ENCODE peak calls at places on chromosomes 1 and 21, in seven cellular contexts. One of them, this sample, is unnamed. For H3K36me3, the result is how much of the 10 kb centered on the place peaks cover.

GRCh38 chr1:109370712-109371270 is 26.9 kb downstream of the SORT1 start:
- DNase-seq in CD8-positive, alpha-beta T cell: no peak
- DNase-seq in endodermal cell: no peak
- DNase-seq in testis: no peak
- DNase-seq in lower lobe of right lung: no peak
- DNase-seq in suprapubic skin: no peak
- DNase-seq in brain microvascular endothelial cell: peak
- DNase-seq in this sample: no peak

GRCh38 chr1:165942062-165942461 is 114.6 kb downstream of the UCK2 start:
- DNase-seq in lower lobe of right lung: no peak
- DNase-seq in suprapubic skin: no peak
- DNase-seq in testis: no peak
- DNase-seq in CD8-positive, alpha-beta T cell: no peak
- DNase-seq in brain microvascular endothelial cell: no peak
- DNase-seq in endodermal cell: no peak
- DNase-seq in this sample: no peak

GRCh38 chr1:200095057-200095577 is 67.6 kb downstream of the NR5A2 start:
- DNase-seq in brain microvascular endothelial cell: no peak
- DNase-seq in lower lobe of right lung: no peak
- DNase-seq in endodermal cell: no peak
- DNase-seq in suprapubic skin: no peak
- DNase-seq in CD8-positive, alpha-beta T cell: no peak
- DNase-seq in testis: no peak
- DNase-seq in this sample: no peak

GRCh38 chr21:33801424-33802405 is 113.9 kb downstream of the ATP5PO start:
- DNase-seq in testis: no peak
- DNase-seq in brain microvascular endothelial cell: peak
- DNase-seq in CD8-positive, alpha-beta T cell: no peak
- DNase-seq in lower lobe of right lung: no peak
- DNase-seq in suprapubic skin: no peak
- DNase-seq in endodermal cell: peak
- DNase-seq in this sample: no peak

GRCh38 chr1:109161836-109162606 is 48.1 kb downstream of the ELAPOR1 start:
- DNase-seq in testis: peak
- DNase-seq in suprapubic skin: no peak
- DNase-seq in endodermal cell: no peak
- DNase-seq in CD8-positive, alpha-beta T cell: peak
- DNase-seq in brain microvascular endothelial cell: peak
- DNase-seq in lower lobe of right lung: peak
- DNase-seq in this sample: peak

GRCh38 chr1:78081980-78082860 is 36.5 kb downstream of the GIPC2 start:
- DNase-seq in endodermal cell: no peak
- DNase-seq in suprapubic skin: no peak
- DNase-seq in CD8-positive, alpha-beta T cell: no peak
- DNase-seq in testis: no peak
- DNase-seq in lower lobe of right lung: no peak
- DNase-seq in brain microvascular endothelial cell: no peak
- DNase-seq in this sample: no peak

GRCh38 chr1:18913065-18913502 is 10.7 kb upstream of the ALDH4A1 start:
- DNase-seq in endodermal cell: peak
- DNase-seq in brain microvascular endothelial cell: peak
- DNase-seq in suprapubic skin: peak
- DNase-seq in testis: peak
- DNase-seq in lower lobe of right lung: peak
- DNase-seq in CD8-positive, alpha-beta T cell: peak
- DNase-seq in this sample: peak

GRCh38 chr1:85224734-85225623 is 24.2 kb upstream of the SYDE2 start:
- DNase-seq in lower lobe of right lung: peak
- DNase-seq in CD8-positive, alpha-beta T cell: no peak
- DNase-seq in suprapubic skin: no peak
- DNase-seq in testis: no peak
- DNase-seq in brain microvascular endothelial cell: no peak
- DNase-seq in endodermal cell: peak
- DNase-seq in this sample: no peak

GRCh38 chr1:79259390-79260336 is 253.1 kb upstream of the ADGRL4 start:
- DNase-seq in lower lobe of right lung: no peak
- DNase-seq in CD8-positive, alpha-beta T cell: no peak
- DNase-seq in testis: no peak
- DNase-seq in brain microvascular endothelial cell: no peak
- DNase-seq in endodermal cell: no peak
- DNase-seq in suprapubic skin: no peak
- DNase-seq in this sample: no peak

GRCh38 chr1:2528966-2529750 is 905 bp downstream of the HES5 start:
- DNase-seq in suprapubic skin: no peak
- DNase-seq in brain microvascular endothelial cell: no peak
- DNase-seq in endodermal cell: peak
- DNase-seq in CD8-positive, alpha-beta T cell: peak
- DNase-seq in lower lobe of right lung: no peak
- DNase-seq in testis: peak
- DNase-seq in this sample: no peak

GRCh38 chr1:3652538-3653285 is 396 bp downstream of the TP73 start:
- DNase-seq in lower lobe of right lung: no peak
- DNase-seq in endodermal cell: peak
- DNase-seq in CD8-positive, alpha-beta T cell: no peak
- DNase-seq in testis: no peak
- DNase-seq in brain microvascular endothelial cell: no peak
- DNase-seq in suprapubic skin: no peak
- DNase-seq in this sample: peak

GRCh38 chr1:3650248-3651010 is 526 bp upstream of the WRAP73 start:
- DNase-seq in suprapubic skin: no peak
- DNase-seq in lower lobe of right lung: no peak
- DNase-seq in CD8-positive, alpha-beta T cell: no peak
- DNase-seq in brain microvascular endothelial cell: no peak
- DNase-seq in testis: no peak
- DNase-seq in endodermal cell: no peak
- DNase-seq in this sample: no peak

GRCh38 chr1:3653286-3653618 is 936 bp downstream of the TP73 start:
- DNase-seq in CD8-positive, alpha-beta T cell: no peak
- DNase-seq in testis: no peak
- DNase-seq in endodermal cell: no peak
- DNase-seq in suprapubic skin: no peak
- DNase-seq in lower lobe of right lung: no peak
- DNase-seq in brain microvascular endothelial cell: no peak
- DNase-seq in this sample: no peak

GRCh38 chr1:3651011-3651938 is 1.0 kb upstream of the TP73 start:
- DNase-seq in lower lobe of right lung: no peak
- DNase-seq in testis: no peak
- DNase-seq in brain microvascular endothelial cell: no peak
- DNase-seq in CD8-positive, alpha-beta T cell: no peak
- DNase-seq in endodermal cell: peak
- DNase-seq in suprapubic skin: no peak
- DNase-seq in this sample: peak

DNA sequence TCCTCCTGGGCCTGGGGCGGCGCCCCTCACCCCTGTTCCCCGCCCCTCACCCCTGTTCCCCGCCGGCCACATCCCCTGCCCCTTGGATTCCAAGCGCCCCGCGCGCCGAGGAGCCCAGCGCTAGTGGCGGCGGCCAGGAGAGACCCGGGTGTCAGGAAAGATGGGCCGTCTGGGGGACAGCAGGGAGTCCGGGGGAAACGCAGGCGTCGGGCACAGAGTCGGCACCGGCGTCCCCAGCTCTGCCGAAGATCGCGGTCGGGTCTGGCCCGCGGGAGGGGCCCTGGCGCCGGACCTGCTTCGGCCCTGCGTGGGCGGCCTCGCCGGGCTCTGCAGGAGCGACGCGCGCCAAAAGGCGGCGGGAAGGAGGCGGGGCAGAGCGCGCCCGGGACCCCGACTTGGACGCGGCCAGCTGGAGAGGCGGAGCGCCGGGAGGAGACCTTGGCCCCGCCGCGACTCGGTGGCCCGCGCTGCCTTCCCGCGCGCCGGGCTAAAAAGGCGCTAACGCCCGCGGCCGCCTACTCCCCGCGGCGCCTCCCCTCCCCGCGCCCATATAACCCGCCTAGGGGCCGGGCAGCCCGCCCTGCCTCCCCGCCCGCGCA is at the start of gene TP73:
- DNase-seq in lower lobe of right lung: no peak
- DNase-seq in testis: no peak
- DNase-seq in suprapubic skin: no peak
- DNase-seq in CD8-positive, alpha-beta T cell: no peak
- DNase-seq in endodermal cell: peak
- DNase-seq in brain microvascular endothelial cell: no peak
- DNase-seq in this sample: peak
- H3K4me3 ChIP-seq in lower lobe of right lung: peak
- H3K4me3 ChIP-seq in testis: peak
- H3K4me3 ChIP-seq in suprapubic skin: peak
- H3K4me3 ChIP-seq in CD8-positive, alpha-beta T cell: peak
- H3K4me3 ChIP-seq in endodermal cell: no peak
- H3K4me3 ChIP-seq in brain microvascular endothelial cell: no peak
- H3K4me3 ChIP-seq in this sample: no peak

DNA sequence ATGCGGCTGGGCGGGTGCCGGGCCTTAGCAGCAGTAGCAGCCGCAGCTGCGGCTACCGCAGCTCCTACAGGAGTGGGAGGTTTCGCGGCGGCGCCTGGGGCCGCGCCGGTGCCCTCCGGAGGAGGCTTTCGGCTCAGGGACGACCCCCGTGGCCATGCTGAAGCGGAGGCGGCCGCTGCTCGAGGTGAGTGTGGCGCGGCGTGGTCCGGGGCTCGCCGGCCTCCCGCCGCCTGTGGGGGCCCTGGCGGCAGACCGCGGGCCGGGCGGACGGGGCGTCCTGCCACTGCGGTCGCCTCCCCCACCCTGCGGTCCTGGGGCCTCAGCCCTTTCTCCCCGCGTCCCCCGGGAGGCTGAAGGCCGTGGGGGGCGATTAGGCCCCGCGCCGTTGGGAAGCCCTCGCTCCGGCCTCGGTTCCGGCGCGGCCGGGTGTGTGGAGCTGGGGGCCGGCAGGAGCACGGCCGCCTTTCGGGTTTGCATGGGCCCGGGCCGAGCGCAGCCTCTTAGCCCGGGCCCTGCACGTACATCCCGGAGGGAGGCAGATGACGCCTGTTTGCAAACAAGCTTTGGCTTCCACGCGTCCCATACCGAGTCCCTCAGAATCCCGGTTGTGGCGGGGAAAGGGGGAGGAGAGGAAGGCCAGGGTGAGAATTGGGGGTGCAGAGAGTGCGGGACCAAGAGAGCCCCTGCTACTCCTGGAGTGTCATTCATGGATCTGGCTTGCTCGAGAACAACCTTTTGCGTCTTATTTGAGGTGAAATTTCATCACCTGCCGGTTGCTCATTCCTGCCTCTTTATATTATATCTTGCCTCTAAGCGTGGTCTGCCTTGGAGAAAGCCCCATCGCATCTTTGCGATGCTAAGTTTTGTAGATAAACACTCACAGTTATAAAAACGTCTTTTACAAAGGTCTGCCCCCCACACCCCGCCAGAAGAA is 598 bp downstream of the ZFYVE9 start:
- DNase-seq in lower lobe of right lung: peak
- DNase-seq in CD8-positive, alpha-beta T cell: peak
- DNase-seq in testis: peak
- DNase-seq in endodermal cell: peak
- DNase-seq in suprapubic skin: peak
- DNase-seq in brain microvascular endothelial cell: peak
- DNase-seq in this sample: peak
- TF ChIP-seq CTCF in lower lobe of right lung: no peak
- TF ChIP-seq CTCF in CD8-positive, alpha-beta T cell: no peak
- TF ChIP-seq CTCF in testis: no peak
- TF ChIP-seq CTCF in endodermal cell: peak
- TF ChIP-seq CTCF in suprapubic skin: no peak
- TF ChIP-seq CTCF in brain microvascular endothelial cell: no peak
- TF ChIP-seq CTCF in this sample: no peak

GRCh38 chr1:89195476-89195875 is 3.3 kb downstream of the GBP4 start:
- DNase-seq in lower lobe of right lung: no peak
- DNase-seq in CD8-positive, alpha-beta T cell: no peak
- DNase-seq in brain microvascular endothelial cell: no peak
- DNase-seq in endodermal cell: no peak
- DNase-seq in suprapubic skin: no peak
- DNase-seq in testis: no peak
- DNase-seq in this sample: no peak

DNA sequence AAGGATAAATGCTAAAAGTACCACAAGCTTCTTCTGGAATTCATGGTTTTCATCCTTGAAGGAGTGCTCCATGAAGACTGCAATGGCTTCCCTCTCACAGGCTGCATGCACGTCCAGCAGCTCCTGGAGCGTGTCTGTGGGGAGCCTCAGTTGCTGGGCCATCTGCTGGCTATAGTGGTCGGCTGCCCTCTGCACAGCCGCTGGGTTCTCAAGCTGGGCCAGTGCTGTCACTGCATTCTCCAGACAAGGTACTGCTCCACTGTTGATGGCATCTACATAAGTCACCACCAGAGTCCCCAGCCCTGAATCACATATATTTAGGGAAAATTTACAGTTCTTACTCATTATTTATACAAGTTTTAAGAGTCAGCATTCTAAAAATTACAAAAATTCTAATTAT is 8.7 kb downstream of the GBP4 start:
- DNase-seq in CD8-positive, alpha-beta T cell: no peak
- DNase-seq in endodermal cell: no peak
- DNase-seq in lower lobe of right lung: no peak
- DNase-seq in brain microvascular endothelial cell: no peak
- DNase-seq in suprapubic skin: no peak
- DNase-seq in testis: no peak
- DNase-seq in this sample: no peak
- H3K36me3 ChIP-seq in CD8-positive, alpha-beta T cell: half or more
- H3K36me3 ChIP-seq in endodermal cell: under half
- H3K36me3 ChIP-seq in lower lobe of right lung: half or more
- H3K36me3 ChIP-seq in brain microvascular endothelial cell: under half
- H3K36me3 ChIP-seq in suprapubic skin: under half
- H3K36me3 ChIP-seq in testis: under half
- H3K36me3 ChIP-seq in this sample: under half

GRCh38 chr1:236060286-236060685 is 4.6 kb downstream of the NID1 start:
- DNase-seq in suprapubic skin: no peak
- DNase-seq in endodermal cell: no peak
- DNase-seq in lower lobe of right lung: no peak
- DNase-seq in CD8-positive, alpha-beta T cell: no peak
- DNase-seq in brain microvascular endothelial cell: no peak
- DNase-seq in testis: no peak
- DNase-seq in this sample: no peak

GRCh38 chr1:236059011-236059410 is 5.9 kb downstream of the NID1 start:
- DNase-seq in CD8-positive, alpha-beta T cell: no peak
- DNase-seq in suprapubic skin: no peak
- DNase-seq in testis: peak
- DNase-seq in lower lobe of right lung: no peak
- DNase-seq in endodermal cell: no peak
- DNase-seq in brain microvascular endothelial cell: no peak
- DNase-seq in this sample: no peak

GRCh38 chr1:236052227-236052993 is 12.5 kb downstream of the NID1 start:
- DNase-seq in CD8-positive, alpha-beta T cell: no peak
- DNase-seq in testis: no peak
- DNase-seq in brain microvascular endothelial cell: no peak
- DNase-seq in endodermal cell: no peak
- DNase-seq in lower lobe of right lung: no peak
- DNase-seq in suprapubic skin: no peak
- DNase-seq in this sample: no peak

GRCh38 chr1:236058141-236058626 is 6.7 kb downstream of the NID1 start:
- DNase-seq in CD8-positive, alpha-beta T cell: no peak
- DNase-seq in endodermal cell: no peak
- DNase-seq in suprapubic skin: no peak
- DNase-seq in testis: no peak
- DNase-seq in lower lobe of right lung: no peak
- DNase-seq in brain microvascular endothelial cell: no peak
- DNase-seq in this sample: no peak

GRCh38 chr1:236057546-236057945 is 7.3 kb downstream of the NID1 start:
- DNase-seq in testis: no peak
- DNase-seq in suprapubic skin: no peak
- DNase-seq in brain microvascular endothelial cell: no peak
- DNase-seq in lower lobe of right lung: no peak
- DNase-seq in CD8-positive, alpha-beta T cell: no peak
- DNase-seq in endodermal cell: no peak
- DNase-seq in this sample: no peak
- H3K4me3 ChIP-seq in testis: no peak
- H3K4me3 ChIP-seq in suprapubic skin: no peak
- H3K4me3 ChIP-seq in brain microvascular endothelial cell: no peak
- H3K4me3 ChIP-seq in lower lobe of right lung: no peak
- H3K4me3 ChIP-seq in CD8-positive, alpha-beta T cell: no peak
- H3K4me3 ChIP-seq in endodermal cell: no peak
- H3K4me3 ChIP-seq in this sample: no peak

This sample was measured in kidney.